ENCODE peak calls at places on chromosomes 16 and 17, in eight cellular contexts. K is naive thymus-derived CD8-positive, alpha-beta T cell; N is NCI-H82; Z is Ammon's horn; A is stimulated activated CD8-positive, alpha-beta memory T cell treated with anti-CD3 and anti-CD28 coated beads, Interleukin-4, amount 100 ng/mL, for 4 hours; U is substantia nigra; H is HL-60; P is HCT116. V is an unnamed sample.

GRCh38 chr17:42548070-42548837 is 4.5 kb upstream of the HSD17B1 start:
- DNase-seq in K (peak; percentile 59), N (peak; percentile 90), Z (no peak), A (peak; percentile 48), U (no peak), H (no peak), P (no peak), V (peak; percentile 86)

GRCh38 chr16:80122155-80122554 is 418.6 kb upstream of the DYNLRB2 start:
- DNase-seq in K (no peak), N (no peak), Z (peak; percentile 7), A (no peak), U (no peak), H (no peak), P (no peak), V (no peak)

GRCh38 chr17:71055128-71055527 is 885.8 kb downstream of the KCNJ2 start:
- DNase-seq in K (no peak), N (no peak), Z (no peak), A (no peak), U (no peak), H (no peak), P (no peak), V (no peak)

GRCh38 chr17:31357831-31358400 is 33.6 kb upstream of the RAB11FIP4 start:
- DNase-seq in K (no peak), N (no peak), Z (no peak), A (no peak), U (no peak), H (no peak), P (no peak), V (no peak)

GRCh38 chr17:58513391-58513912 is 986 bp downstream of the MTMR4 start:
- DNase-seq in K (no peak), N (peak; percentile 79), Z (peak; percentile 43), A (no peak), U (no peak), H (no peak), P (no peak), V (no peak)

GRCh38 chr17:75624714-75625345 is 8.4 kb upstream of the SMIM5 start:
- DNase-seq in K (no peak), N (no peak), Z (no peak), A (no peak), U (no peak), H (no peak), P (no peak), V (no peak)

GRCh38 chr17:42276609-42277341 is 584 bp upstream of the STAT5B start:
- DNase-seq in K (peak; percentile 69), N (no peak), Z (peak; percentile 55), A (no peak), U (peak; percentile 39), H (no peak), P (no peak), V (no peak)

GRCh38 chr17:81241203-81241602 is 2.1 kb downstream of the NDUFAF8 start:
- DNase-seq in K (no peak), N (no peak), Z (no peak), A (no peak), U (no peak), H (no peak), P (no peak), V (no peak)

GRCh38 chr17:18102640-18103039 is 5.9 kb upstream of the MYO15A start:
- DNase-seq in K (no peak), N (no peak), Z (no peak), A (no peak), U (no peak), H (no peak), P (no peak), V (no peak)

GRCh38 chr17:74454197-74455024 is 12.0 kb upstream of the CD300A start:
- DNase-seq in K (peak; percentile 47), N (peak; percentile 98), Z (peak; percentile 89), A (no peak), U (peak; percentile 76), H (no peak), P (peak; percentile 66), V (peak; percentile 28)

GRCh38 chr17:30600062-30600829 is 123.0 kb downstream of the GOSR1 start:
- DNase-seq in K (peak; percentile 55), N (peak; percentile 95), Z (peak; percentile 76), A (peak; percentile 20), U (peak; percentile 73), H (peak; percentile 59), P (peak; percentile 59), V (peak; percentile 22)

GRCh38 chr17:35170968-35171771 is 23.0 kb downstream of the SLC35G3 start:
- DNase-seq in K (peak; percentile 79), N (no peak), Z (no peak), A (no peak), U (no peak), H (no peak), P (no peak), V (peak; percentile 74)

GRCh38 chr17:28849281-28849680 is 5.5 kb upstream of the ERAL1 start:
- DNase-seq in K (no peak), N (no peak), Z (no peak), A (no peak), U (no peak), H (no peak), P (no peak), V (no peak)

GRCh38 chr17:55212880-55213279 is 51.9 kb upstream of the HLF start:
- DNase-seq in K (no peak), N (no peak), Z (no peak), A (no peak), U (no peak), H (no peak), P (no peak), V (no peak)

GRCh38 chr16:59913666-59914065 is 1179.5 kb upstream of the GOT2 start:
- DNase-seq in K (no peak), N (no peak), Z (no peak), A (no peak), U (no peak), H (no peak), P (no peak), V (no peak)

GRCh38 chr17:72715906-72716572 is 376.4 kb downstream of the SLC39A11 start:
- DNase-seq in K (no peak), N (no peak), Z (peak; percentile 42), A (no peak), U (no peak), H (no peak), P (peak; percentile 100), V (no peak)

GRCh38 chr16:50781043-50781442 is 39.2 kb downstream of the CYLD start:
- DNase-seq in K (no peak), N (no peak), Z (no peak), A (no peak), U (no peak), H (no peak), P (no peak), V (peak; percentile 48)

GRCh38 chr17:65638221-65638940 is 76.9 kb upstream of the AXIN2 start:
- DNase-seq in K (no peak), N (peak; percentile 70), Z (peak; percentile 41), A (no peak), U (no peak), H (no peak), P (no peak), V (no peak)

V was measured in CD4-positive, CD25-positive, alpha-beta regulatory T cell.